ENCODE peak calls at places on chromosome 9, in eight cellular contexts. N is stimulated activated CD4-positive, alpha-beta T cell treated with anti-CD3 and anti-CD28 coated beads, Interleukin-12 subunit alpha, Interleukin-12 subunit beta, amount 100 ng/mL, for 48 hours; E is CD4-positive, alpha-beta T cell; A is C1 segment of cervical spinal cord; Z is effector CD4-positive, alpha-beta T cell; M is HT1080; R is mucosa of gallbladder; O is heart left ventricle. G is an unnamed sample.

GRCh38 chr9:124680714-124681390 is 90.3 kb downstream of the NR6A1 start:
- DNase-seq in N (no peak), E (no peak), A (no peak), Z (no peak), M (no peak), R (no peak), O (no peak), G (no peak)

GRCh38 chr9:36725777-36726356 is 153.2 kb downstream of the MELK start:
- DNase-seq in N (no peak), E (no peak), A (no peak), Z (no peak), M (peak; percentile 28), R (no peak), O (no peak), G (no peak)

GRCh38 chr9:132372177-132373095 is 17.6 kb upstream of the SETX start:
- DNase-seq in N (no peak), E (no peak), A (peak; percentile 39), Z (no peak), M (peak; percentile 69), R (peak; percentile 49), O (peak; percentile 70), G (no peak)

GRCh38 chr9:112080831-112081542 is 94.1 kb downstream of the SUSD1 start:
- DNase-seq in N (no peak), E (no peak), A (no peak), Z (no peak), M (no peak), R (no peak), O (no peak), G (no peak)

GRCh38 chr9:137970686-137971476 is 93.3 kb downstream of the CACNA1B start:
- DNase-seq in N (no peak), E (no peak), A (no peak), Z (no peak), M (no peak), R (no peak), O (no peak), G (no peak)

GRCh38 chr9:111957856-111958631 is 61.4 kb downstream of the UGCG start:
- DNase-seq in N (no peak), E (peak; percentile 5), A (no peak), Z (no peak), M (peak; percentile 99), R (no peak), O (no peak), G (peak; percentile 77)

GRCh38 chr9:15180124-15180523 is 126.9 kb downstream of the TTC39B start:
- DNase-seq in N (no peak), E (no peak), A (no peak), Z (no peak), M (no peak), R (no peak), O (no peak), G (no peak)

GRCh38 chr9:136566899-136567298 is 21.1 kb upstream of the NOTCH1 start:
- DNase-seq in N (no peak), E (no peak), A (peak; percentile 91), Z (no peak), M (no peak), R (peak; percentile 63), O (peak; percentile 68), G (no peak)

GRCh38 chr9:84869091-84869490 is 199.6 kb downstream of the NTRK2 start:
- DNase-seq in N (no peak), E (no peak), A (no peak), Z (no peak), M (no peak), R (no peak), O (no peak), G (no peak)

GRCh38 chr9:93304574-93305496 is 120.9 kb downstream of the WNK2 start:
- DNase-seq in N (no peak), E (no peak), A (peak; percentile 70), Z (no peak), M (peak; percentile 45), R (peak; percentile 32), O (peak; percentile 61), G (peak; percentile 10)

GRCh38 chr9:92737611-92738299 is 26.9 kb downstream of the BICD2 start:
- DNase-seq in N (no peak), E (no peak), A (no peak), Z (no peak), M (no peak), R (no peak), O (no peak), G (no peak)

GRCh38 chr9:109604036-109604600 is 106.0 kb upstream of the PTPN3 start:
- DNase-seq in N (no peak), E (no peak), A (no peak), Z (no peak), M (no peak), R (no peak), O (no peak), G (no peak)

GRCh38 chr9:125492719-125493118 is 214.3 kb downstream of the MAPKAP1 start:
- DNase-seq in N (no peak), E (no peak), A (no peak), Z (no peak), M (no peak), R (no peak), O (no peak), G (no peak)

GRCh38 chr9:123607987-123608565 is 252.1 kb downstream of the CRB2 start:
- DNase-seq in N (no peak), E (no peak), A (no peak), Z (no peak), M (no peak), R (no peak), O (no peak), G (no peak)

GRCh38 chr9:72046593-72047456 is 13.6 kb downstream of the C9orf57 start:
- DNase-seq in N (no peak), E (no peak), A (no peak), Z (no peak), M (no peak), R (no peak), O (no peak), G (no peak)

GRCh38 chr9:71326360-71326759 is 204.9 kb upstream of the TRPM3 start:
- DNase-seq in N (no peak), E (no peak), A (no peak), Z (no peak), M (peak; percentile 2), R (no peak), O (no peak), G (no peak)

GRCh38 chr9:128022886-128023285 is 42.1 kb upstream of the EEIG1 start:
- DNase-seq in N (no peak), E (no peak), A (no peak), Z (no peak), M (peak; percentile 64), R (no peak), O (no peak), G (no peak)

GRCh38 chr9:92455217-92455616 is 27.1 kb downstream of the ASPN start:
- DNase-seq in N (no peak), E (no peak), A (no peak), Z (no peak), M (peak; percentile 8), R (no peak), O (no peak), G (no peak)

GRCh38 chr9:75866273-75866871 is 24.1 kb upstream of the PCSK5 start:
- DNase-seq in N (peak; percentile 56), E (no peak), A (no peak), Z (peak; percentile 13), M (peak; percentile 7), R (peak; percentile 62), O (no peak), G (no peak)

GRCh38 chr9:30967484-30967883 is 1417.0 kb upstream of the ACO1 start:
- DNase-seq in N (no peak), E (no peak), A (no peak), Z (no peak), M (peak; percentile 46), R (no peak), O (no peak), G (no peak)

GRCh38 chr9:92763721-92764380 is 782 bp downstream of the BICD2 start:
- DNase-seq in N (no peak), E (no peak), A (no peak), Z (no peak), M (no peak), R (no peak), O (peak; percentile 42), G (no peak)

GRCh38 chr9:92525306-92525705 is 10.5 kb downstream of the ECM2 start:
- DNase-seq in N (no peak), E (no peak), A (no peak), Z (no peak), M (no peak), R (no peak), O (no peak), G (no peak)

GRCh38 chr9:111728143-111728542 is 66.6 kb downstream of the SHOC1 start:
- DNase-seq in N (no peak), E (no peak), A (no peak), Z (no peak), M (no peak), R (no peak), O (no peak), G (no peak)

GRCh38 chr9:115691097-115691496 is 462.5 kb upstream of the PAPPA start:
- DNase-seq in N (no peak), E (no peak), A (no peak), Z (no peak), M (peak; percentile 98), R (no peak), O (no peak), G (no peak)

GRCh38 chr9:32954642-32955041 is 46.8 kb downstream of the APTX start:
- DNase-seq in N (no peak), E (no peak), A (no peak), Z (no peak), M (no peak), R (no peak), O (no peak), G (no peak)

GRCh38 chr9:136596630-136597031 is 50.8 kb upstream of the NOTCH1 start:
- DNase-seq in N (no peak), E (no peak), A (peak; percentile 65), Z (no peak), M (no peak), R (no peak), O (no peak), G (no peak)

GRCh38 chr9:93974151-93974550 is 19.0 kb upstream of the BARX1 start:
- DNase-seq in N (no peak), E (no peak), A (no peak), Z (no peak), M (no peak), R (no peak), O (no peak), G (no peak)

GRCh38 chr9:94967481-94967880 is 241.0 kb downstream of the AOPEP start:
- DNase-seq in N (no peak), E (no peak), A (no peak), Z (no peak), M (no peak), R (peak; percentile 72), O (no peak), G (no peak)

GRCh38 chr9:107280543-107280942 is 2.5 kb upstream of the RAD23B start:
- DNase-seq in N (no peak), E (no peak), A (no peak), Z (no peak), M (peak; percentile 12), R (no peak), O (no peak), G (no peak)

GRCh38 chr9:136219276-136219675 is 14.3 kb upstream of the LHX3 start:
- DNase-seq in N (no peak), E (no peak), A (no peak), Z (no peak), M (no peak), R (no peak), O (no peak), G (no peak)

GRCh38 chr9:13113751-13114150 is 165.7 kb downstream of the MPDZ start:
- DNase-seq in N (no peak), E (no peak), A (no peak), Z (no peak), M (no peak), R (no peak), O (no peak), G (no peak)